ENCODE peak calls at places on chromosomes 4 and X, in seven cellular contexts. One of them, this sample, is unnamed.

GRCh38 chr4:114383721-114384120 is 214.9 kb upstream of the UGT8 start:
- DNase-seq in stimulated activated naive CD8-positive, alpha-beta T cell treated with anti-CD3 and anti-CD28 coated beads, Interleukin-15, amount 100 ng/mL, for 72 hours: no peak
- DNase-seq in CD8-positive, alpha-beta memory T cell: no peak
- DNase-seq in activated CD4-positive, alpha-beta T cell treated with anti-CD3 and anti-CD28 coated beads, Interleukin-2, amount 10 ng/mL, durations not matched to agents 7 days and 5 days: no peak
- DNase-seq in BJ: peak; percentile 56
- DNase-seq in COLO829: peak; percentile 86
- DNase-seq in NCI-H187 treated with DMSO at 0.1 percent for 48 hours: no peak
- DNase-seq in this sample: no peak

GRCh38 chr4:55921093-55921492 is 27.7 kb upstream of the CEP135 start:
- DNase-seq in stimulated activated naive CD8-positive, alpha-beta T cell treated with anti-CD3 and anti-CD28 coated beads, Interleukin-15, amount 100 ng/mL, for 72 hours: no peak
- DNase-seq in CD8-positive, alpha-beta memory T cell: no peak
- DNase-seq in activated CD4-positive, alpha-beta T cell treated with anti-CD3 and anti-CD28 coated beads, Interleukin-2, amount 10 ng/mL, durations not matched to agents 7 days and 5 days: no peak
- DNase-seq in BJ: no peak
- DNase-seq in COLO829: no peak
- DNase-seq in NCI-H187 treated with DMSO at 0.1 percent for 48 hours: no peak
- DNase-seq in this sample: no peak

GRCh38 chrX:34655496-34656258 is 1.4 kb downstream of the TMEM47 start:
- DNase-seq in stimulated activated naive CD8-positive, alpha-beta T cell treated with anti-CD3 and anti-CD28 coated beads, Interleukin-15, amount 100 ng/mL, for 72 hours: no peak
- DNase-seq in CD8-positive, alpha-beta memory T cell: no peak
- DNase-seq in activated CD4-positive, alpha-beta T cell treated with anti-CD3 and anti-CD28 coated beads, Interleukin-2, amount 10 ng/mL, durations not matched to agents 7 days and 5 days: no peak
- DNase-seq in BJ: no peak
- DNase-seq in COLO829: no peak
- DNase-seq in NCI-H187 treated with DMSO at 0.1 percent for 48 hours: no peak
- DNase-seq in this sample: no peak

GRCh38 chr4:11218692-11219091 is 210.0 kb downstream of the HS3ST1 start:
- DNase-seq in stimulated activated naive CD8-positive, alpha-beta T cell treated with anti-CD3 and anti-CD28 coated beads, Interleukin-15, amount 100 ng/mL, for 72 hours: no peak
- DNase-seq in CD8-positive, alpha-beta memory T cell: no peak
- DNase-seq in activated CD4-positive, alpha-beta T cell treated with anti-CD3 and anti-CD28 coated beads, Interleukin-2, amount 10 ng/mL, durations not matched to agents 7 days and 5 days: no peak
- DNase-seq in BJ: no peak
- DNase-seq in COLO829: no peak
- DNase-seq in NCI-H187 treated with DMSO at 0.1 percent for 48 hours: no peak
- DNase-seq in this sample: no peak

GRCh38 chr4:184448828-184449227 is 25.5 kb downstream of the IRF2 start:
- DNase-seq in stimulated activated naive CD8-positive, alpha-beta T cell treated with anti-CD3 and anti-CD28 coated beads, Interleukin-15, amount 100 ng/mL, for 72 hours: no peak
- DNase-seq in CD8-positive, alpha-beta memory T cell: no peak
- DNase-seq in activated CD4-positive, alpha-beta T cell treated with anti-CD3 and anti-CD28 coated beads, Interleukin-2, amount 10 ng/mL, durations not matched to agents 7 days and 5 days: peak; percentile 12
- DNase-seq in BJ: no peak
- DNase-seq in COLO829: peak; percentile 68
- DNase-seq in NCI-H187 treated with DMSO at 0.1 percent for 48 hours: no peak
- DNase-seq in this sample: peak; percentile 37

GRCh38 chr4:40086421-40086820 is 29.8 kb downstream of the N4BP2 start:
- DNase-seq in stimulated activated naive CD8-positive, alpha-beta T cell treated with anti-CD3 and anti-CD28 coated beads, Interleukin-15, amount 100 ng/mL, for 72 hours: no peak
- DNase-seq in CD8-positive, alpha-beta memory T cell: no peak
- DNase-seq in activated CD4-positive, alpha-beta T cell treated with anti-CD3 and anti-CD28 coated beads, Interleukin-2, amount 10 ng/mL, durations not matched to agents 7 days and 5 days: no peak
- DNase-seq in BJ: no peak
- DNase-seq in COLO829: no peak
- DNase-seq in NCI-H187 treated with DMSO at 0.1 percent for 48 hours: no peak
- DNase-seq in this sample: no peak

GRCh38 chr4:81118086-81118485 is 87.6 kb downstream of the BMP3 start:
- DNase-seq in stimulated activated naive CD8-positive, alpha-beta T cell treated with anti-CD3 and anti-CD28 coated beads, Interleukin-15, amount 100 ng/mL, for 72 hours: no peak
- DNase-seq in CD8-positive, alpha-beta memory T cell: no peak
- DNase-seq in activated CD4-positive, alpha-beta T cell treated with anti-CD3 and anti-CD28 coated beads, Interleukin-2, amount 10 ng/mL, durations not matched to agents 7 days and 5 days: no peak
- DNase-seq in BJ: no peak
- DNase-seq in COLO829: no peak
- DNase-seq in NCI-H187 treated with DMSO at 0.1 percent for 48 hours: no peak
- DNase-seq in this sample: no peak

GRCh38 chrX:31420711-31421151 is 348.9 kb upstream of the FTHL17 start:
- DNase-seq in stimulated activated naive CD8-positive, alpha-beta T cell treated with anti-CD3 and anti-CD28 coated beads, Interleukin-15, amount 100 ng/mL, for 72 hours: no peak
- DNase-seq in CD8-positive, alpha-beta memory T cell: no peak
- DNase-seq in activated CD4-positive, alpha-beta T cell treated with anti-CD3 and anti-CD28 coated beads, Interleukin-2, amount 10 ng/mL, durations not matched to agents 7 days and 5 days: no peak
- DNase-seq in BJ: no peak
- DNase-seq in COLO829: no peak
- DNase-seq in NCI-H187 treated with DMSO at 0.1 percent for 48 hours: no peak
- DNase-seq in this sample: peak; percentile 0

GRCh38 chr4:72209600-72209999 is 177.8 kb downstream of the NPFFR2 start:
- DNase-seq in stimulated activated naive CD8-positive, alpha-beta T cell treated with anti-CD3 and anti-CD28 coated beads, Interleukin-15, amount 100 ng/mL, for 72 hours: no peak
- DNase-seq in CD8-positive, alpha-beta memory T cell: no peak
- DNase-seq in activated CD4-positive, alpha-beta T cell treated with anti-CD3 and anti-CD28 coated beads, Interleukin-2, amount 10 ng/mL, durations not matched to agents 7 days and 5 days: no peak
- DNase-seq in BJ: no peak
- DNase-seq in COLO829: no peak
- DNase-seq in NCI-H187 treated with DMSO at 0.1 percent for 48 hours: no peak
- DNase-seq in this sample: no peak

GRCh38 chrX:107537815-107538214 is 88.4 kb downstream of the FRMPD3 start:
- DNase-seq in stimulated activated naive CD8-positive, alpha-beta T cell treated with anti-CD3 and anti-CD28 coated beads, Interleukin-15, amount 100 ng/mL, for 72 hours: peak; percentile 37
- DNase-seq in CD8-positive, alpha-beta memory T cell: no peak
- DNase-seq in activated CD4-positive, alpha-beta T cell treated with anti-CD3 and anti-CD28 coated beads, Interleukin-2, amount 10 ng/mL, durations not matched to agents 7 days and 5 days: peak; percentile 49
- DNase-seq in BJ: no peak
- DNase-seq in COLO829: peak; percentile 16
- DNase-seq in NCI-H187 treated with DMSO at 0.1 percent for 48 hours: no peak
- DNase-seq in this sample: peak; percentile 7

GRCh38 chrX:153750126-153750774 is 13.8 kb upstream of the PLXNB3 start:
- DNase-seq in stimulated activated naive CD8-positive, alpha-beta T cell treated with anti-CD3 and anti-CD28 coated beads, Interleukin-15, amount 100 ng/mL, for 72 hours: no peak
- DNase-seq in CD8-positive, alpha-beta memory T cell: no peak
- DNase-seq in activated CD4-positive, alpha-beta T cell treated with anti-CD3 and anti-CD28 coated beads, Interleukin-2, amount 10 ng/mL, durations not matched to agents 7 days and 5 days: no peak
- DNase-seq in BJ: no peak
- DNase-seq in COLO829: no peak
- DNase-seq in NCI-H187 treated with DMSO at 0.1 percent for 48 hours: no peak
- DNase-seq in this sample: no peak

GRCh38 chr4:154779362-154779947 is 1.6 kb upstream of the RBM46 start:
- DNase-seq in stimulated activated naive CD8-positive, alpha-beta T cell treated with anti-CD3 and anti-CD28 coated beads, Interleukin-15, amount 100 ng/mL, for 72 hours: no peak
- DNase-seq in CD8-positive, alpha-beta memory T cell: no peak
- DNase-seq in activated CD4-positive, alpha-beta T cell treated with anti-CD3 and anti-CD28 coated beads, Interleukin-2, amount 10 ng/mL, durations not matched to agents 7 days and 5 days: no peak
- DNase-seq in BJ: no peak
- DNase-seq in COLO829: peak; percentile 92
- DNase-seq in NCI-H187 treated with DMSO at 0.1 percent for 48 hours: no peak
- DNase-seq in this sample: peak; percentile 37